ENCODE peak calls at places on chromosomes 3 and 15, in five cellular contexts. L, B, X, H and S are unnamed samples.

GRCh38 chr3:136899622-136900158 is 37.7 kb downstream of the NCK1 start:
- DNase-seq in L (no peak), H (no peak), X (no peak), B (no peak), S (no peak)

GRCh38 chr3:4525555-4526238 is 32.5 kb downstream of the ITPR1 start:
- DNase-seq in X (no peak), H (no peak), L (no peak), B (no peak), S (no peak)

GRCh38 chr3:74332165-74332564 is 282.3 kb downstream of the CNTN3 start:
- DNase-seq in X (no peak), L (no peak), H (no peak), B (no peak), S (no peak)

GRCh38 chr15:32670624-32671022 is 29.1 kb downstream of the SCG5 start:
- DNase-seq in L (no peak), X (no peak), H (no peak), B (peak; percentile 59), S (peak; percentile 84)

GRCh38 chr3:152825566-152825965 is 9.4 kb upstream of the P2RY1 start:
- DNase-seq in L (no peak), X (peak; percentile 41), H (no peak), B (no peak), S (no peak)

GRCh38 chr3:127165036-127165435 is 27.9 kb upstream of the PRR23E start:
- DNase-seq in H (no peak), L (no peak), X (no peak), B (no peak), S (no peak)

GRCh38 chr3:100941046-100941445 is 52.2 kb downstream of the ABI3BP start:
- DNase-seq in B (peak; percentile 66), L (peak; percentile 43), H (no peak), X (no peak), S (no peak)

GRCh38 chr3:190279690-190280089 is 42.6 kb downstream of the CLDN1 start:
- DNase-seq in L (no peak), H (no peak), B (no peak), X (no peak), S (no peak)

GRCh38 chr3:107117922-107118576 is 259.2 kb upstream of the CCDC54 start:
- DNase-seq in B (peak; percentile 88), H (peak; percentile 57), X (peak; percentile 59), L (peak; percentile 38), S (peak; percentile 3)